ENCODE peak calls at places on chromosomes 3 and 15, in ten cellular contexts. N is mesothelial cell of epicardium, R is RWPE2, O is dorsolateral prefrontal cortex, S is transverse colon, E is upper lobe of right lung, M is type B pancreatic cell, U is fibroblast of pulmonary artery, X is OCI-LY7, Y is fibroblast of mammary gland. B is an unnamed sample.

GRCh38 chr3:120678331-120678845 is 3.7 kb downstream of the HGD start:
- DNase-seq in N (no peak), R (no peak), O (no peak), S (peak), E (no peak), M (no peak), U (peak), X (peak), Y (peak), B (no peak)

GRCh38 chr3:63067999-63068645 is 192.9 kb upstream of the CADPS start:
- DNase-seq in N (peak), R (no peak), O (no peak), S (no peak), E (no peak), M (no peak), U (peak), X (peak), Y (peak), B (no peak)

GRCh38 chr3:56296361-56296760 is 171.9 kb downstream of the ERC2 start:
- DNase-seq in N (no peak), R (no peak), O (no peak), S (no peak), E (no peak), M (no peak), U (no peak), X (no peak), Y (no peak), B (no peak)

GRCh38 chr3:46087871-46088270 is 60.6 kb upstream of the XCR1 start:
- DNase-seq in N (no peak), R (no peak), O (no peak), S (no peak), E (no peak), M (peak), U (peak), X (peak), Y (peak), B (no peak)

GRCh38 chr3:115071611-115072010 is 75.5 kb downstream of the ZBTB20 start:
- DNase-seq in N (no peak), R (no peak), O (peak), S (no peak), E (no peak), M (no peak), U (peak), X (no peak), Y (peak), B (no peak)

GRCh38 chr3:51941447-51941797 is 282 bp downstream of the RRP9 start:
- DNase-seq in N (no peak), R (no peak), O (no peak), S (no peak), E (no peak), M (no peak), U (no peak), X (no peak), Y (no peak), B (no peak)

GRCh38 chr15:101489236-101489632 is 273 bp downstream of the PCSK6 start:
- DNase-seq in N (no peak), R (no peak), O (no peak), S (peak), E (peak), M (no peak), U (peak), X (no peak), Y (no peak), B (no peak)

GRCh38 chr3:42228796-42229195 is 37.2 kb downstream of the CCK start:
- DNase-seq in N (no peak), R (no peak), O (no peak), S (no peak), E (no peak), M (no peak), U (peak), X (peak), Y (peak), B (no peak)

GRCh38 chr15:68584704-68585573 is 6.1 kb downstream of the CORO2B start:
- DNase-seq in N (no peak), R (no peak), O (peak), S (no peak), E (no peak), M (no peak), U (no peak), X (no peak), Y (no peak), B (peak)

GRCh38 chr15:60854858-60855568 is 374.1 kb downstream of the RORA start:
- DNase-seq in N (no peak), R (no peak), O (no peak), S (no peak), E (no peak), M (no peak), U (no peak), X (no peak), Y (peak), B (no peak)

GRCh38 chr15:51266548-51266947 is 71.8 kb downstream of the CYP19A1 start:
- DNase-seq in N (no peak), R (no peak), O (no peak), S (no peak), E (no peak), M (no peak), U (no peak), X (no peak), Y (no peak), B (no peak)

GRCh38 chr3:122200681-122201080 is 17.2 kb downstream of the CASR start:
- DNase-seq in N (no peak), R (no peak), O (no peak), S (no peak), E (no peak), M (no peak), U (no peak), X (no peak), Y (no peak), B (no peak)

GRCh38 chr3:11168881-11169805 is 14.8 kb downstream of the HRH1 start:
- DNase-seq in N (no peak), R (no peak), O (peak), S (no peak), E (no peak), M (no peak), U (peak), X (no peak), Y (no peak), B (no peak)

GRCh38 chr15:56492786-56493555 is 28.0 kb upstream of the MNS1 start:
- DNase-seq in N (no peak), R (no peak), O (no peak), S (no peak), E (no peak), M (no peak), U (no peak), X (no peak), Y (no peak), B (no peak)

GRCh38 chr15:33226559-33227181 is 32.2 kb upstream of the FMN1 start:
- DNase-seq in N (no peak), R (no peak), O (no peak), S (peak), E (no peak), M (no peak), U (no peak), X (peak), Y (peak), B (no peak)

GRCh38 chr15:38560456-38560926 is 4.1 kb downstream of the RASGRP1 start:
- DNase-seq in N (no peak), R (no peak), O (no peak), S (no peak), E (no peak), M (no peak), U (no peak), X (no peak), Y (no peak), B (no peak)

GRCh38 chr15:41347236-41347635 is 14.6 kb downstream of the NUSAP1 start:
- DNase-seq in N (no peak), R (no peak), O (no peak), S (no peak), E (no peak), M (no peak), U (no peak), X (no peak), Y (no peak), B (no peak)

GRCh38 chr15:31398677-31399260 is 72.1 kb downstream of the KLF13 start:
- DNase-seq in N (no peak), R (no peak), O (no peak), S (peak), E (no peak), M (no peak), U (no peak), X (no peak), Y (no peak), B (no peak)

GRCh38 chr3:154059798-154060197 is 61.4 kb upstream of the ARHGEF26 start:
- DNase-seq in N (no peak), R (no peak), O (no peak), S (no peak), E (no peak), M (no peak), U (peak), X (no peak), Y (no peak), B (no peak)

GRCh38 chr3:168424059-168424765 is 328.5 kb upstream of the GOLIM4 start:
- DNase-seq in N (no peak), R (no peak), O (no peak), S (no peak), E (no peak), M (no peak), U (peak), X (no peak), Y (no peak), B (no peak)

GRCh38 chr3:40337136-40338108 is 27.9 kb downstream of the EIF1B start:
- DNase-seq in N (no peak), R (no peak), O (no peak), S (no peak), E (no peak), M (no peak), U (no peak), X (no peak), Y (no peak), B (no peak)

GRCh38 chr15:95025924-95026728 is 794.8 kb downstream of the MCTP2 start:
- DNase-seq in N (no peak), R (no peak), O (no peak), S (peak), E (no peak), M (no peak), U (peak), X (peak), Y (peak), B (no peak)

GRCh38 chr3:170651260-170651845 is 65.5 kb upstream of the SLC7A14 start:
- DNase-seq in N (no peak), R (no peak), O (no peak), S (no peak), E (no peak), M (no peak), U (no peak), X (no peak), Y (no peak), B (no peak)

GRCh38 chr3:162142511-162142910 is 645.9 kb downstream of the OTOL1 start:
- DNase-seq in N (no peak), R (no peak), O (no peak), S (no peak), E (no peak), M (no peak), U (peak), X (no peak), Y (peak), B (no peak)

GRCh38 chr3:168620854-168621253 is 525.1 kb upstream of the GOLIM4 start:
- DNase-seq in N (peak), R (no peak), O (no peak), S (peak), E (no peak), M (no peak), U (peak), X (peak), Y (peak), B (no peak)

GRCh38 chr3:27293954-27294353 is 75.2 kb downstream of the NEK10 start:
- DNase-seq in N (no peak), R (no peak), O (no peak), S (no peak), E (no peak), M (no peak), U (no peak), X (no peak), Y (no peak), B (no peak)

GRCh38 chr15:32096211-32096610 is 65.9 kb downstream of the CHRNA7 start:
- DNase-seq in N (no peak), R (no peak), O (no peak), S (no peak), E (no peak), M (no peak), U (no peak), X (no peak), Y (no peak), B (no peak)

GRCh38 chr3:13637311-13637891 is 88.5 kb downstream of the FBLN2 start:
- DNase-seq in N (no peak), R (no peak), O (no peak), S (no peak), E (no peak), M (no peak), U (no peak), X (no peak), Y (no peak), B (peak)

GRCh38 chr3:70822777-70823176 is 510.3 kb upstream of the MDFIC2 start:
- DNase-seq in N (no peak), R (no peak), O (no peak), S (no peak), E (no peak), M (no peak), U (no peak), X (no peak), Y (no peak), B (no peak)

GRCh38 chr3:37912052-37912733 is 50.5 kb downstream of the CTDSPL start:
- DNase-seq in N (no peak), R (no peak), O (no peak), S (no peak), E (peak), M (no peak), U (no peak), X (peak), Y (no peak), B (no peak)

GRCh38 chr15:70859322-70859908 is 5.5 kb upstream of the LARP6 start:
- DNase-seq in N (no peak), R (peak), O (no peak), S (no peak), E (no peak), M (no peak), U (no peak), X (no peak), Y (no peak), B (no peak)

GRCh38 chr15:79418693-79419279 is 13.3 kb upstream of the MINAR1 start:
- DNase-seq in N (no peak), R (no peak), O (no peak), S (no peak), E (no peak), M (no peak), U (no peak), X (no peak), Y (no peak), B (no peak)

GRCh38 chr3:4163006-4163405 is 140.2 kb upstream of the SETMAR start:
- DNase-seq in N (no peak), R (no peak), O (no peak), S (no peak), E (no peak), M (no peak), U (no peak), X (no peak), Y (no peak), B (no peak)

GRCh38 chr3:104846270-104846669 is 520.4 kb upstream of the ALCAM start:
- DNase-seq in N (no peak), R (no peak), O (no peak), S (no peak), E (no peak), M (no peak), U (peak), X (no peak), Y (peak), B (no peak)

GRCh38 chr3:12932754-12933153 is 91.4 kb upstream of the RPL32 start:
- DNase-seq in N (no peak), R (no peak), O (no peak), S (no peak), E (no peak), M (no peak), U (no peak), X (no peak), Y (no peak), B (no peak)

GRCh38 chr15:98946301-98947255 is 61.0 kb downstream of the PGPEP1L start:
- DNase-seq in N (no peak), R (no peak), O (no peak), S (no peak), E (no peak), M (no peak), U (no peak), X (no peak), Y (peak), B (no peak)

GRCh38 chr15:74423443-74424257 is 10.1 kb downstream of the SEMA7A start:
- DNase-seq in N (no peak), R (no peak), O (no peak), S (no peak), E (no peak), M (no peak), U (no peak), X (no peak), Y (no peak), B (no peak)

GRCh38 chr3:16810013-16810412 is 74.7 kb upstream of the PLCL2 start:
- DNase-seq in N (no peak), R (no peak), O (no peak), S (no peak), E (no peak), M (no peak), U (peak), X (no peak), Y (peak), B (no peak)

GRCh38 chr3:16807441-16807840 is 77.3 kb upstream of the PLCL2 start:
- DNase-seq in N (no peak), R (no peak), O (no peak), S (no peak), E (no peak), M (no peak), U (peak), X (no peak), Y (peak), B (no peak)

GRCh38 chr3:16809482-16809881 is 75.3 kb upstream of the PLCL2 start:
- DNase-seq in N (no peak), R (no peak), O (no peak), S (no peak), E (no peak), M (no peak), U (no peak), X (no peak), Y (no peak), B (no peak)

GRCh38 chr3:16807981-16808380 is 76.8 kb upstream of the PLCL2 start:
- DNase-seq in N (no peak), R (no peak), O (no peak), S (no peak), E (no peak), M (no peak), U (peak), X (no peak), Y (peak), B (no peak)

GRCh38 chr3:16808393-16809107 is 76.2 kb upstream of the PLCL2 start:
- DNase-seq in N (no peak), R (no peak), O (no peak), S (no peak), E (no peak), M (no peak), U (no peak), X (no peak), Y (peak), B (no peak)
- TF ChIP-seq CTCF in N (no peak), R (no peak), O (no peak), S (no peak), E (no peak), M (no peak), U (no peak), X (peak), Y (peak), B (peak)

GRCh38 chr15:83970290-83970890 is 265.2 kb upstream of the GOLGA6L4 start:
- DNase-seq in N (no peak), R (no peak), O (no peak), S (no peak), E (no peak), M (no peak), U (peak), X (no peak), Y (peak), B (no peak)
- TF ChIP-seq CTCF in N (no peak), R (no peak), O (no peak), S (no peak), E (no peak), M (no peak), U (no peak), X (no peak), Y (no peak), B (no peak)

GRCh38 chr3:72265250-72265649 is 480.3 kb upstream of the PROK2 start:
- DNase-seq in N (no peak), R (no peak), O (no peak), S (no peak), E (no peak), M (no peak), U (peak), X (peak), Y (peak), B (no peak)
- TF ChIP-seq CTCF in N (no peak), R (peak), O (no peak), S (no peak), E (peak), M (peak), U (peak), X (peak), Y (peak), B (peak)

DNA sequence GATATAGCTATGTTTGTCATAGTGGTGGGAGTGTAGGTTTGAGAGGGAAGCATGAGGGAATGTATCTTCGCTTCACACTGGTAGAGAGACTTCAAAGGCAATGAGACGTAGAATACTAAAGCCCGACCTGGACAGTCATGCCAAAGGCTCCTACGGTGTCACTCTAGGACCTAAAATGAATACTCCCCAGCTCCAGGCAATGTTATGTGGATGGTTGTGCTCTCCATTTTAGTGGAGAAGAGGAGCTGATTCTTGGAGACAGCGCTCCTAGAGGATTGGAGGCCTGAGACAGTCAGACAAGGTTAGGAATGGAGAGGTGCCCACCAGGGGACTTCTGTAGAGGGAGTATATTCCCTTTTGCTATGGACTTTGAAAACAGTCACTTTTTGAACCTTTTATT is 260.1 kb downstream of the MEX3B start:
- DNase-seq in N (no peak), R (no peak), O (no peak), S (no peak), E (no peak), M (no peak), U (no peak), X (no peak), Y (no peak), B (no peak)
- TF ChIP-seq CTCF in N (no peak), R (peak), O (no peak), S (no peak), E (no peak), M (no peak), U (no peak), X (no peak), Y (no peak), B (no peak)

DNA sequence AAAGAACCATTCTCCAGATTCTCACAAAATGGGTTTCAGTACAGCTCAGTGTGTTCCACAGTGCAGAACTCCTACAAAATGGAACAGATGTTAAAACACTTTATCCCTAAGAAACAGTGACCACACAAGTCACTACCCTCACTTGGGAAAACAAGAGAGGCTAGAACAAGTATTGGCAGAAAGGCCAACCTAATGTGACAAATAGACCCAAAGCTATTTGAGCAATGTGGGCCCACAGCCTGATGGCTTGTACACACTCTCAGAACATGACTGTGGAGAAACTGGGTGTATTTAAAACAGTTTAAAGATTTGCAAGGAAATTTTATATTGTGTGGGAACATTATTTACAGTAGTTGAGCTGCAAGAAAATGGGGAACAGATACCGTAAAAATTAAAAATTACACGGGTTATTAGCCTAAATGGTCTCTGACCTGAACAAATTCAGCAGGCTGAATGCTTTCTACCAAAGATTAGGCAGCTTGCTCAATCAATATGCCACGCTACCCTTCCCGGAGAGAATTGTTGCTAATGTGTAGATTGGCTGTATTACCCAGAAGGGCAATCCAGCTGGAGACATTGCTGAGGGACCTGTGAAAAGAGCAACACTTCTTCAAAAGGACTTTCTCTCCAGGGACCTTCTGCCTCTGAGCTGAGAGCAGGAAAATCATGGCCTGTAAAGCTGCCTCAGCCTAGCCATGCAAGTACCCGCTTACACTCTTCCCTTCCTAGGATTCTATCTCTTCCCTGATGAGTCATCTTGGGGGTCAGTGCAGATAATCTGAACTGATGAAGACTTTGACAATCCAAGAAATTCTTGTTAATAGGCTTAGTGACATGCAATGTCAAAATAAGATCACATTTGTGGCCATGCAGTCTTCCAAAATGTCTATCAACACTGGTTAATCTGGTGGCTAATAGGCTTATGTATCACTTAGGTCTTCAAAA is 97.1 kb downstream of the STRIT1 start:
- DNase-seq in N (no peak), R (no peak), O (no peak), S (no peak), E (no peak), M (no peak), U (no peak), X (no peak), Y (no peak), B (no peak)
- TF ChIP-seq CTCF in N (no peak), R (no peak), O (no peak), S (no peak), E (no peak), M (no peak), U (no peak), X (no peak), Y (no peak), B (no peak)

B was measured in chondrocyte.